ENCODE peak calls at places on chromosomes 6 and 20, in seven cellular contexts. T is adrenal gland; A is CD8-positive, alpha-beta T cell; K is heart right ventricle; X is CD8-positive, alpha-beta memory T cell; L is lower lobe of right lung; W is suprapubic skin. R is an unnamed sample.

GRCh38 chr6:53432318-53433161 is 83.8 kb upstream of the ELOVL5 start:
- DNase-seq in T (peak; percentile 91), A (no peak), K (peak; percentile 6), X (no peak), L (no peak), W (no peak), R (no peak)

GRCh38 chr6:127118505-127119360 is at the start of gene RSPO3:
- DNase-seq in T (no peak), A (no peak), K (no peak), X (no peak), L (peak; percentile 47), W (no peak), R (no peak)

GRCh38 chr20:46651091-46651962 is at the start of gene SLC13A3:
- DNase-seq in T (peak; percentile 35), A (no peak), K (no peak), X (no peak), L (no peak), W (no peak), R (no peak)

GRCh38 chr6:109194770-109195169 is 99.5 kb downstream of the CEP57L1 start:
- DNase-seq in T (no peak), A (no peak), K (no peak), X (no peak), L (no peak), W (no peak), R (no peak)

GRCh38 chr20:21323640-21324039 is 20.5 kb downstream of the XRN2 start:
- DNase-seq in T (peak; percentile 74), A (no peak), K (no peak), X (no peak), L (no peak), W (no peak), R (no peak)

GRCh38 chr6:51959744-51960383 is 127.5 kb downstream of the PKHD1 start:
- DNase-seq in T (peak; percentile 91), A (no peak), K (peak; percentile 31), X (no peak), L (peak; percentile 61), W (peak; percentile 78), R (no peak)

GRCh38 chr20:57256908-57257307 is 9.5 kb downstream of the BMP7 start:
- DNase-seq in T (no peak), A (no peak), K (no peak), X (no peak), L (no peak), W (no peak), R (no peak)

GRCh38 chr20:34607066-34607465 is 48.5 kb downstream of the MAP1LC3A start:
- DNase-seq in T (no peak), A (no peak), K (no peak), X (no peak), L (no peak), W (no peak), R (no peak)

GRCh38 chr20:41329435-41330342 is 10.9 kb upstream of the LPIN3 start:
- DNase-seq in T (peak; percentile 95), A (peak; percentile 55), K (peak; percentile 74), X (peak; percentile 31), L (peak; percentile 71), W (no peak), R (peak; percentile 96)

GRCh38 chr6:164018127-164018526 is 603.6 kb downstream of the QKI start:
- DNase-seq in T (no peak), A (no peak), K (no peak), X (no peak), L (no peak), W (no peak), R (no peak)

GRCh38 chr20:15642099-15642498 is 931.1 kb downstream of the KIF16B start:
- DNase-seq in T (no peak), A (no peak), K (no peak), X (no peak), L (no peak), W (no peak), R (no peak)

GRCh38 chr20:61731363-61732181 is 334.1 kb downstream of the TAF4 start:
- DNase-seq in T (no peak), A (no peak), K (no peak), X (no peak), L (peak; percentile 23), W (no peak), R (peak; percentile 85)

GRCh38 chr6:113642714-113643442 is 214.3 kb upstream of the MARCKS start:
- DNase-seq in T (no peak), A (no peak), K (no peak), X (no peak), L (no peak), W (no peak), R (no peak)

GRCh38 chr6:104686550-104687155 is 173.1 kb downstream of the HACE1 start:
- DNase-seq in T (no peak), A (no peak), K (no peak), X (no peak), L (no peak), W (no peak), R (no peak)

GRCh38 chr6:11144393-11144829 is 32.9 kb upstream of the ERVFRD-1 start:
- DNase-seq in T (peak; percentile 88), A (peak; percentile 74), K (peak; percentile 82), X (peak; percentile 48), L (peak; percentile 82), W (peak; percentile 83), R (no peak)

GRCh38 chr6:75210885-75211739 is 5.3 kb upstream of the COL12A1 start:
- DNase-seq in T (no peak), A (peak; percentile 64), K (peak; percentile 65), X (peak; percentile 45), L (no peak), W (no peak), R (no peak)

GRCh38 chr6:16031278-16031981 is 97.5 kb upstream of the MYLIP start:
- DNase-seq in T (no peak), A (no peak), K (no peak), X (no peak), L (no peak), W (no peak), R (no peak)
- H3K27ac ChIP-seq in T (no peak overlapping the region), A (no peak overlapping the region), K (no peak overlapping the region), X (peak overlapping the region; percentile 70), L (no peak overlapping the region), W (no peak overlapping the region), R (no peak overlapping the region)

DNA sequence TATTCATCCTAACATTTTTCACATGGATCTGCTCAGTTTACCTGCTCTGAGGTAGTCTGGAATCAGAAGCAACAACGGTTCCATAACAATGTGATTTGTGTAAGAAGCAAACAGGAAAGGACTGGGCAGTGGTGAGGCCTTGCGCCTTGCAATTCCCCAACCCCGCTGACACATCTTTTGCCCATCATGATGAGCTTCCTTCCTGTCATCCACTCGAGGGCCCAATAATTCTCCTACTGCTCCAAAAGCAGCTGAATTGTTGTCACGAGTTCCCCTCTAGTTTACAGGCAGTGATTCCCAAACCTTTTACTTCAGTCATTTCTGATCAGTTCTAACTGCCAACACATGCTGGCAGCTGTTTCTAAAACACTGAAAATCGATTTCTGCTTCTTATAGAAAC is 22.9 kb downstream of the STX7 start:
- DNase-seq in T (peak; percentile 66), A (no peak), K (peak; percentile 20), X (no peak), L (no peak), W (no peak), R (no peak)
- H3K27ac ChIP-seq in T (no peak overlapping the region), A (no peak overlapping the region), K (no peak overlapping the region), X (no peak overlapping the region), L (peak overlapping the region; percentile 42), W (peak overlapping the region; percentile 85), R (no peak overlapping the region)

GRCh38 chr20:4972506-4973251 is 28.6 kb downstream of the SLC23A2 start:
- DNase-seq in T (peak; percentile 60), A (no peak), K (no peak), X (no peak), L (no peak), W (no peak), R (no peak)

GRCh38 chr20:4966826-4967751 is 34.2 kb downstream of the SLC23A2 start:
- DNase-seq in T (peak; percentile 38), A (no peak), K (no peak), X (no peak), L (no peak), W (no peak), R (no peak)

GRCh38 chr20:4967752-4968477 is 33.4 kb downstream of the SLC23A2 start:
- DNase-seq in T (peak; percentile 42), A (no peak), K (no peak), X (no peak), L (no peak), W (no peak), R (no peak)

GRCh38 chr20:4973330-4974097 is 27.8 kb downstream of the SLC23A2 start:
- DNase-seq in T (peak; percentile 95), A (peak; percentile 8), K (peak; percentile 8), X (peak; percentile 7), L (peak; percentile 59), W (no peak), R (no peak)

DNA sequence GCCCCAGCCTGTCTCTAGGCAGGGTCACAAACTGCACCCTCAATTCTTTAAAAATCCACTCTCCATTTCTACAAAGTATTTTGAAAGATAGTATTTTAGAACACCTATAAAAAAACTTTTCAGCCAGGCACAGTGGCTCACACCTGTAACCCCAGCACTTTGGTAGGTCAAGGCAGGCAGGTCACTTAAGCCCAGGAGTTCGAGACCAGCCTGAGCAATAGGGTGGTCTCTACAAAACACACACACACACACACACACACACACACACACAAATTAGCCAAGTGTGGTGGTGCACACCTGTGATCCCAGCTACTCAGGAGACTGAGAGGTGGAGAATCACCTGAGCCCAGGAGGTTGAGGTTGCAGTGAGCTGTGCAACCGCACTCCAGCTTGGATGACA is 30.2 kb downstream of the SLC23A2 start:
- DNase-seq in T (peak; percentile 48), A (no peak), K (no peak), X (no peak), L (no peak), W (no peak), R (no peak)
- H3K27ac ChIP-seq in T (no peak overlapping the region), A (no peak overlapping the region), K (no peak overlapping the region), X (no peak overlapping the region), L (no peak overlapping the region), W (no peak overlapping the region), R (no peak overlapping the region)

GRCh38 chr6:160101262-160102205 is 20.1 kb upstream of the SLC22A1 start:
- DNase-seq in T (no peak), A (no peak), K (no peak), X (no peak), L (no peak), W (no peak), R (no peak)
- H3K27ac ChIP-seq in T (no peak overlapping the region), A (no peak overlapping the region), K (no peak overlapping the region), X (peak overlapping the region; percentile 53), L (no peak overlapping the region), W (no peak overlapping the region), R (no peak overlapping the region)

GRCh38 chr6:47700596-47700995 is 2.2 kb downstream of the ADGRF4 start:
- DNase-seq in T (no peak), A (no peak), K (no peak), X (no peak), L (no peak), W (no peak), R (no peak)
- H3K27ac ChIP-seq in T (no peak overlapping the region), A (no peak overlapping the region), K (no peak overlapping the region), X (no peak overlapping the region), L (no peak overlapping the region), W (peak overlapping the region; percentile 85), R (peak overlapping the region; percentile 94)

GRCh38 chr6:2862712-2863174 is 21.1 kb upstream of the SERPINB1 start:
- DNase-seq in T (no peak), A (peak; percentile 32), K (no peak), X (no peak), L (no peak), W (no peak), R (no peak)
- H3K27ac ChIP-seq in T (no peak overlapping the region), A (no peak overlapping the region), K (no peak overlapping the region), X (no peak overlapping the region), L (no peak overlapping the region), W (no peak overlapping the region), R (no peak overlapping the region)